ENCODE peak calls at places on chromosomes 5 and 9, in seven cellular contexts. A, W, D, S, Y, Z and L are unnamed samples. For H3K9me3, the result is how much of the 10 kb centered on the place peaks cover.

GRCh38 chr5:137292461-137293025 is 206.6 kb downstream of the SPOCK1 start:
- DNase-seq in A (peak), W (no peak), D (no peak), S (no peak), Y (no peak), Z (no peak), L (no peak)

GRCh38 chr9:38371495-38371894 is 21.0 kb upstream of the ALDH1B1 start:
- DNase-seq in A (peak), W (no peak), D (no peak), S (no peak), Y (no peak), Z (peak), L (no peak)

GRCh38 chr5:151221574-151221973 is 2.3 kb downstream of the CCDC69 start:
- DNase-seq in A (no peak), W (no peak), D (no peak), S (no peak), Y (no peak), Z (no peak), L (no peak)

GRCh38 chr5:11072556-11072955 is 311.5 kb upstream of the DAP start:
- DNase-seq in A (no peak), W (no peak), D (no peak), S (no peak), Y (no peak), Z (no peak), L (no peak)

GRCh38 chr9:68692519-68692918 is 12.5 kb upstream of the PIP5K1B start:
- DNase-seq in A (no peak), W (no peak), D (no peak), S (no peak), Y (no peak), Z (no peak), L (no peak)

GRCh38 chr9:104304925-104305324 is 199.1 kb upstream of the OR13F1 start:
- DNase-seq in A (no peak), W (no peak), D (no peak), S (no peak), Y (no peak), Z (peak), L (no peak)

GRCh38 chr9:13791816-13792215 is 512.3 kb upstream of the MPDZ start:
- DNase-seq in A (peak), W (no peak), D (no peak), S (no peak), Y (no peak), Z (peak), L (no peak)

GRCh38 chr5:165457854-165458481 is 1952.5 kb downstream of the MAT2B start:
- DNase-seq in A (peak), W (no peak), D (peak), S (no peak), Y (no peak), Z (peak), L (no peak)

GRCh38 chr9:36023260-36024048 is 13.3 kb upstream of the RECK start:
- DNase-seq in A (peak), W (peak), D (no peak), S (peak), Y (peak), Z (peak), L (peak)

DNA sequence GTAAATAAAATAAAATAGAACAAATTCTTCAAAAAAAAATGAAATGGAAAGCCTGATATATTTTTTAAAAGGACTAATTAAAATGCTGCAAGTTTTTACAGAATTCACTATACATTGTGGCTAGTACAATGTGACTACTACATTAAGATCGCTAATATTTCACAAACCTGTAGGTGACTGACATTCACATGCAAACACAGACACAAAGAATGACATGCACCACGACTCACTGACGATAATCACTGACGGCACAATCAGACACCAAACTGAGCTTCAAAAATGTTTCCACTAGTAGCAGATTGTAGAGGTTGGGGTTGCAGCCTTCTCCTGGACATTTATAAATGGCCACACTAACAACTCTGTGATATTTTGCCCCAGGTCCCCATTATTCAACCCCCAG is 637.7 kb upstream of the DMAC1 start:
- DNase-seq in A (no peak), W (no peak), D (no peak), S (no peak), Y (no peak), Z (no peak), L (no peak)
- H3K9me3 ChIP-seq in A (under half), W (under half), D (under half), S (under half), Y (under half), Z (under half), L (under half)

GRCh38 chr9:92986175-92987110 is 39.1 kb downstream of the FGD3 start:
- DNase-seq in A (peak), W (no peak), D (no peak), S (no peak), Y (peak), Z (no peak), L (no peak)
- H3K9me3 ChIP-seq in A (under half), W (under half), D (under half), S (under half), Y (under half), Z (under half), L (under half)

GRCh38 chr9:123724211-123724831 is 205.6 kb downstream of the DENND1A start:
- DNase-seq in A (peak), W (no peak), D (no peak), S (no peak), Y (no peak), Z (no peak), L (no peak)
- H3K9me3 ChIP-seq in A (under half), W (under half), D (under half), S (under half), Y (under half), Z (under half), L (under half)

DNA sequence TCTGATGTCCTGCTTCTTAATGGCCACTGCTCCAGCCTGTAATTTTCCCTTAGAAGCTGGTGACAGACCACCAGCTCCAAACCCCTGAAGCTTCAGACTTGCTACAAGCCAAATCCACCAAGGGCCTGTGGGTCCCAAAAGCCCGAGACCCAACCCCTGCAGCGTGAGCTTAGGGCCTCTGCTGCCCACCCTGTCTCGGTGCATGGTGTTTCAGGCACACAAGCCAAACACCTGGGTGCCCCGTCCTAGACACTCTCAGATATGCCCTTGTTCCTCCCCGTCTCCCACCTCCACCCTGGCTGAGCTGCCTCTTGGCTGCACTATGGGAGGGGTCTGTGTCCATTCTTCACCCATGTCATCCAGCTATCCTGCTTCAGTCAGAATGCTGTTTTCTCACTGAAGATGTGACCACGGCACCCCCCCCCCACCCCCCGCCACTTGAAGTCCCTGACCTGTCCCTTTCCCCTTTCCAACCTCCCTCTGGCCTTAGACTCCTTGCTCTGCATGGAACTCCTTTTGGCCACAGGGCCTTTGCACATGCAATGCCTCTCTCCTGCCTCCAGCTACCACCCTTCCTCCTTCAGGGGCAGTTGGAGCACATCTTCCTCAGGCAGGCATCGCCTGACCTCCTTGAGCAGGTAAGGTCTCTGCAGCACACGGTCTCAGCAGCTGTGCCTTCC is 55.8 kb downstream of the ZNF354C start:
- DNase-seq in A (no peak), W (no peak), D (no peak), S (no peak), Y (no peak), Z (no peak), L (no peak)
- H3K9me3 ChIP-seq in A (under half), W (half or more), D (half or more), S (under half), Y (under half), Z (under half), L (under half)

GRCh38 chr9:135648494-135649410 is 9.4 kb upstream of the GLT6D1 start:
- DNase-seq in A (no peak), W (no peak), D (no peak), S (no peak), Y (no peak), Z (peak), L (no peak)
- H3K9me3 ChIP-seq in A (under half), W (half or more), D (under half), S (under half), Y (under half), Z (under half), L (under half)